ENCODE peak calls at places on chromosomes 7 and 10, in seven cellular contexts. One of them, this sample, is unnamed. For H3K27me3, the result is how much of the 10 kb centered on the place peaks cover.

GRCh38 chr10:118584181-118584954 is 11.1 kb downstream of the PRLHR start:
- DNase-seq in vagina: peak
- DNase-seq in cardiac muscle cell: no peak
- DNase-seq in Peyer's patch: no peak
- DNase-seq in astrocyte: peak
- DNase-seq in left ventricle myocardium inferior: no peak
- DNase-seq in ovary: no peak
- DNase-seq in this sample: no peak

GRCh38 chr10:132931258-132931657 is 11.1 kb downstream of the CFAP46 start:
- DNase-seq in vagina: no peak
- DNase-seq in left ventricle myocardium inferior: no peak
- DNase-seq in cardiac muscle cell: no peak
- DNase-seq in Peyer's patch: no peak
- DNase-seq in ovary: no peak
- DNase-seq in astrocyte: no peak
- DNase-seq in this sample: no peak

GRCh38 chr7:17646181-17646956 is 293.9 kb downstream of the SNX13 start:
- DNase-seq in Peyer's patch: no peak
- DNase-seq in left ventricle myocardium inferior: no peak
- DNase-seq in vagina: no peak
- DNase-seq in ovary: no peak
- DNase-seq in cardiac muscle cell: no peak
- DNase-seq in astrocyte: peak
- DNase-seq in this sample: no peak

GRCh38 chr7:51209426-51209825 is 107.2 kb downstream of the COBL start:
- DNase-seq in vagina: no peak
- DNase-seq in cardiac muscle cell: no peak
- DNase-seq in astrocyte: no peak
- DNase-seq in left ventricle myocardium inferior: no peak
- DNase-seq in Peyer's patch: no peak
- DNase-seq in ovary: no peak
- DNase-seq in this sample: no peak

GRCh38 chr10:21860718-21861117 is 142.8 kb downstream of the DNAJC1 start:
- DNase-seq in ovary: no peak
- DNase-seq in astrocyte: peak
- DNase-seq in Peyer's patch: no peak
- DNase-seq in vagina: no peak
- DNase-seq in left ventricle myocardium inferior: no peak
- DNase-seq in cardiac muscle cell: no peak
- DNase-seq in this sample: no peak

GRCh38 chr7:143012001-143012400 is 14.9 kb downstream of the OR9A2 start:
- DNase-seq in vagina: no peak
- DNase-seq in Peyer's patch: no peak
- DNase-seq in cardiac muscle cell: no peak
- DNase-seq in left ventricle myocardium inferior: no peak
- DNase-seq in ovary: no peak
- DNase-seq in astrocyte: no peak
- DNase-seq in this sample: no peak

GRCh38 chr10:123669901-123670300 is 3.7 kb downstream of the GPR26 start:
- DNase-seq in ovary: no peak
- DNase-seq in astrocyte: no peak
- DNase-seq in left ventricle myocardium inferior: no peak
- DNase-seq in Peyer's patch: no peak
- DNase-seq in cardiac muscle cell: no peak
- DNase-seq in vagina: no peak
- DNase-seq in this sample: no peak

GRCh38 chr7:127437772-127438330 is 45.3 kb upstream of the ZNF800 start:
- DNase-seq in astrocyte: peak
- DNase-seq in ovary: no peak
- DNase-seq in left ventricle myocardium inferior: no peak
- DNase-seq in vagina: no peak
- DNase-seq in cardiac muscle cell: no peak
- DNase-seq in Peyer's patch: no peak
- DNase-seq in this sample: no peak

GRCh38 chr10:17453377-17454091 is 861 bp downstream of the ST8SIA6 start:
- DNase-seq in Peyer's patch: no peak
- DNase-seq in cardiac muscle cell: peak
- DNase-seq in left ventricle myocardium inferior: peak
- DNase-seq in ovary: peak
- DNase-seq in vagina: no peak
- DNase-seq in astrocyte: peak
- DNase-seq in this sample: peak

GRCh38 chr10:49359349-49360231 is 36.3 kb downstream of the DRGX start:
- DNase-seq in ovary: no peak
- DNase-seq in vagina: peak
- DNase-seq in left ventricle myocardium inferior: peak
- DNase-seq in cardiac muscle cell: peak
- DNase-seq in Peyer's patch: no peak
- DNase-seq in astrocyte: no peak
- DNase-seq in this sample: no peak

GRCh38 chr10:79409038-79410035 is 36.1 kb downstream of the ZCCHC24 start:
- DNase-seq in left ventricle myocardium inferior: no peak
- DNase-seq in cardiac muscle cell: no peak
- DNase-seq in vagina: no peak
- DNase-seq in astrocyte: no peak
- DNase-seq in ovary: peak
- DNase-seq in Peyer's patch: no peak
- DNase-seq in this sample: no peak

DNA sequence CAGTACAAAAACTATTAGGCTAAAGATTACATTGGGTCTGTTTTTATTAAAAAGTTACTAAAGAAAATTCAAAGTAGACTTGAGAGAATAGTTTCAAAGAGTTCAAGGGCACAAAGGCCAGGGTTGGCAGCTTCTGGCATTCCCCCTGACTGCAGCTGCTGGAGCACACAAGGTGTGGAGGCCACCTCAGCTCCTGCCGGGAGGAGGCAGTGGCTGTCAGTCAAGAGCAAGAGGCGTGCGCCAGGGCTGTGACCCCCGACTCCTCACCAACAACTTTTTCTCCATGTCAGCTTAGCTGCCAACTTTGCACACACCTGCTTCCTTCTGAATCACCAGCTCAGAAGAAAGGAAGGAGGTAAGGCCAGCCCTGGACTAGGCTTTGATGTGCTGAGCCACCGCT is 144.6 kb upstream of the PLXNA4 start:
- DNase-seq in cardiac muscle cell: no peak
- DNase-seq in ovary: no peak
- DNase-seq in left ventricle myocardium inferior: no peak
- DNase-seq in Peyer's patch: no peak
- DNase-seq in vagina: no peak
- DNase-seq in astrocyte: no peak
- DNase-seq in this sample: no peak
- TF ChIP-seq CTCF in cardiac muscle cell: no peak
- TF ChIP-seq CTCF in ovary: no peak
- TF ChIP-seq CTCF in left ventricle myocardium inferior: no peak
- TF ChIP-seq CTCF in Peyer's patch: no peak
- TF ChIP-seq CTCF in vagina: no peak
- TF ChIP-seq CTCF in astrocyte: no peak
- TF ChIP-seq CTCF in this sample: no peak

DNA sequence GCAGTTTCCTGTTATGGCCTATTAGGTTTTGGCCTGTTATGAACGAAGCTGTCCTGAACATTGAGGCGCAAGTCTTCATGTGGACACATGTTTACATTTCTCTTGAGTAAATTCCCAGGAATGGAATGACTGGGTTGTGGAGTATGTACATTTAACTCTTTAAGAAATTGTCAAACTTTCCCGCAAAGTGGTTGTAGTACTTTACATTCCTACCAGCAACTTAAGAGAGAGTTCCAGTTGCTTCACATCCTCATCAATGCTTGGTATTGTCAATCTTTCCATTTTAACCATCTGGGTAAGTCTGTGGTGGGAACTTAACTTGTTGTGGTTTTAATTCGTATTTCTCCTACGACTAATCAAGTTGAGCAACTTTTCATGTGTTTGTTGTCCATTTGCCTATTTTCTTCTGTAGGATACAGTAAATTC is 73.7 kb downstream of the FAM241B start:
- DNase-seq in vagina: no peak
- DNase-seq in cardiac muscle cell: no peak
- DNase-seq in left ventricle myocardium inferior: no peak
- DNase-seq in Peyer's patch: no peak
- DNase-seq in ovary: no peak
- DNase-seq in astrocyte: peak
- DNase-seq in this sample: no peak
- H3K27ac ChIP-seq in vagina: no peak
- H3K27ac ChIP-seq in cardiac muscle cell: no peak
- H3K27ac ChIP-seq in left ventricle myocardium inferior: no peak
- H3K27ac ChIP-seq in Peyer's patch: no peak
- H3K27ac ChIP-seq in ovary: no peak
- H3K27ac ChIP-seq in astrocyte: peak
- H3K27ac ChIP-seq in this sample: no peak

GRCh38 chr10:93063977-93064660 is 3.5 kb downstream of the CYP26C1 start:
- DNase-seq in Peyer's patch: no peak
- DNase-seq in cardiac muscle cell: no peak
- DNase-seq in ovary: no peak
- DNase-seq in astrocyte: no peak
- DNase-seq in vagina: no peak
- DNase-seq in left ventricle myocardium inferior: no peak
- DNase-seq in this sample: no peak
- H3K27me3 ChIP-seq in Peyer's patch: under half
- H3K27me3 ChIP-seq in cardiac muscle cell: half or more
- H3K27me3 ChIP-seq in ovary: under half
- H3K27me3 ChIP-seq in astrocyte: half or more
- H3K27me3 ChIP-seq in vagina: under half
- H3K27me3 ChIP-seq in left ventricle myocardium inferior: half or more
- H3K27me3 ChIP-seq in this sample: under half

GRCh38 chr7:105006367-105007139 is 7.5 kb upstream of the KMT2E start:
- DNase-seq in Peyer's patch: no peak
- DNase-seq in astrocyte: no peak
- DNase-seq in ovary: no peak
- DNase-seq in vagina: no peak
- DNase-seq in cardiac muscle cell: no peak
- DNase-seq in left ventricle myocardium inferior: no peak
- DNase-seq in this sample: no peak
- TF ChIP-seq CTCF in Peyer's patch: peak
- TF ChIP-seq CTCF in astrocyte: no peak
- TF ChIP-seq CTCF in ovary: no peak
- TF ChIP-seq CTCF in vagina: no peak
- TF ChIP-seq CTCF in cardiac muscle cell: peak
- TF ChIP-seq CTCF in left ventricle myocardium inferior: no peak
- TF ChIP-seq CTCF in this sample: no peak

DNA sequence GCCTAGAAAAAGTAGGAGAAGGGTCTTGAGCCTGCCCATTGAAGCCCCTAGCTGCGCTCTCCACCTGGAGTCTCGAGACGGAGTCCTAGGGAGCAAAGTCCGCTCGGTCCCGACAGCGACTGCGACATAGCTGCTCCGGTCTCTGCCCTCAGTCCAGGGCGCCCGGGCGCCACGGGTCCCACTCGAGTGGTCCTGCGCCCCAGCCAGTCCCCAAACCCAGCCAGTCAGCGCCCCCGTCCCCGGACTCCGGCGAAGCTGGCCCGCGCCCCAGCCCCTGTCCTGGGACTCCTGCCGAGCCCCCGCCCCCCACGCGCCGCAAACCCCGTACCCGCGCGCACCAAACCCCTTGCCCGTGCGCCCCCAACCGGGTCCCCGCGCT is 480 bp downstream of the TNS3 start:
- DNase-seq in left ventricle myocardium inferior: no peak
- DNase-seq in Peyer's patch: no peak
- DNase-seq in astrocyte: no peak
- DNase-seq in vagina: no peak
- DNase-seq in ovary: peak
- DNase-seq in cardiac muscle cell: peak
- DNase-seq in this sample: no peak
- H3K27ac ChIP-seq in left ventricle myocardium inferior: peak
- H3K27ac ChIP-seq in Peyer's patch: peak
- H3K27ac ChIP-seq in astrocyte: peak
- H3K27ac ChIP-seq in vagina: peak
- H3K27ac ChIP-seq in ovary: peak
- H3K27ac ChIP-seq in cardiac muscle cell: no peak
- H3K27ac ChIP-seq in this sample: peak

GRCh38 chr7:71705217-71705616 is 573.3 kb downstream of the GALNT17 start:
- DNase-seq in Peyer's patch: no peak
- DNase-seq in left ventricle myocardium inferior: no peak
- DNase-seq in astrocyte: peak
- DNase-seq in cardiac muscle cell: no peak
- DNase-seq in vagina: no peak
- DNase-seq in ovary: no peak
- DNase-seq in this sample: no peak
- H3K27me3 ChIP-seq in Peyer's patch: under half
- H3K27me3 ChIP-seq in left ventricle myocardium inferior: under half
- H3K27me3 ChIP-seq in astrocyte: under half
- H3K27me3 ChIP-seq in cardiac muscle cell: under half
- H3K27me3 ChIP-seq in vagina: under half
- H3K27me3 ChIP-seq in ovary: under half
- H3K27me3 ChIP-seq in this sample: under half

GRCh38 chr10:98289802-98290209 is 21.8 kb upstream of the LOXL4 start:
- DNase-seq in vagina: no peak
- DNase-seq in astrocyte: no peak
- DNase-seq in Peyer's patch: no peak
- DNase-seq in ovary: no peak
- DNase-seq in left ventricle myocardium inferior: no peak
- DNase-seq in cardiac muscle cell: no peak
- DNase-seq in this sample: no peak
- TF ChIP-seq CTCF in vagina: no peak
- TF ChIP-seq CTCF in astrocyte: no peak
- TF ChIP-seq CTCF in Peyer's patch: no peak
- TF ChIP-seq CTCF in ovary: no peak
- TF ChIP-seq CTCF in left ventricle myocardium inferior: no peak
- TF ChIP-seq CTCF in cardiac muscle cell: no peak
- TF ChIP-seq CTCF in this sample: no peak

This sample was measured in WERI-Rb-1.